ENCODE peak calls at places on chromosome 21, in eight cellular contexts. X, C, Z, N, Y, K, J and B are unnamed samples.

GRCh38 chr21:17406202-17406601 is 106.6 kb upstream of the CXADR start:
- DNase-seq in Z (no peak), J (no peak), Y (no peak), C (no peak), K (no peak), X (no peak), N (no peak), B (no peak)

GRCh38 chr21:15007716-15008296 is 57.0 kb downstream of the NRIP1 start:
- DNase-seq in N (no peak), Y (no peak), J (no peak), X (no peak), K (no peak), C (no peak), Z (no peak), B (no peak)

GRCh38 chr21:26307640-26308039 is 137.1 kb upstream of the APP start:
- DNase-seq in Y (no peak), X (no peak), K (no peak), N (no peak), C (no peak), J (no peak), Z (no peak), B (no peak)

GRCh38 chr21:25735895-25736597 is 1.3 kb downstream of the GABPA start:
- DNase-seq in C (no peak), X (peak), J (no peak), N (no peak), Y (no peak), K (no peak), Z (no peak), B (no peak)

GRCh38 chr21:28979092-28979491 is 13.6 kb downstream of the LTN1 start:
- DNase-seq in N (no peak), K (no peak), X (no peak), Z (no peak), Y (no peak), C (no peak), J (no peak), B (no peak)

GRCh38 chr21:29647353-29647781 is 292.4 kb downstream of the GRIK1 start:
- DNase-seq in C (no peak), X (no peak), N (no peak), J (no peak), Z (no peak), K (no peak), Y (no peak), B (no peak)

GRCh38 chr21:9759972-9760371 is 761.4 kb upstream of the TPTE start:
- DNase-seq in X (no peak), C (no peak), J (no peak), Y (no peak), N (no peak), Z (no peak), K (no peak), B (no peak)

GRCh38 chr21:27023186-27023585 is 56.3 kb upstream of the ADAMTS5 start:
- DNase-seq in J (no peak), Z (no peak), K (no peak), Y (no peak), X (no peak), C (no peak), N (no peak), B (no peak)

GRCh38 chr21:15060776-15061175 is 4.0 kb downstream of the NRIP1 start:
- DNase-seq in Z (no peak), K (no peak), X (no peak), J (no peak), N (no peak), Y (no peak), C (no peak), B (no peak)

GRCh38 chr21:35575280-35575915 is 484.9 kb downstream of the SETD4 start:
- DNase-seq in N (no peak), C (no peak), J (no peak), X (no peak), Z (no peak), Y (no peak), K (no peak), B (no peak)

GRCh38 chr21:35981514-35982070 is 78.7 kb downstream of the SETD4 start:
- DNase-seq in N (no peak), Y (no peak), K (no peak), Z (no peak), J (no peak), C (no peak), X (no peak), B (peak)

GRCh38 chr21:28212056-28212455 is 780.6 kb downstream of the LTN1 start:
- DNase-seq in X (no peak), Y (no peak), K (no peak), C (no peak), Z (peak), J (no peak), N (no peak), B (no peak)

GRCh38 chr21:20662523-20662922 is 335.7 kb upstream of the NCAM2 start:
- DNase-seq in Y (no peak), C (no peak), X (peak), K (no peak), J (no peak), Z (no peak), N (no peak), B (no peak)

GRCh38 chr21:22115746-22116145 is 1117.5 kb downstream of the NCAM2 start:
- DNase-seq in X (no peak), N (no peak), K (no peak), Z (no peak), C (no peak), J (no peak), Y (no peak), B (no peak)

GRCh38 chr21:27040738-27041137 is 73.8 kb upstream of the ADAMTS5 start:
- DNase-seq in J (no peak), K (no peak), X (no peak), Y (no peak), N (no peak), Z (no peak), C (no peak), B (no peak)

GRCh38 chr21:15088483-15088882 is 23.7 kb upstream of the NRIP1 start:
- DNase-seq in J (no peak), Y (no peak), K (no peak), C (no peak), Z (no peak), X (no peak), N (no peak), B (no peak)

GRCh38 chr21:15054606-15055239 is 10.1 kb downstream of the NRIP1 start:
- DNase-seq in Z (no peak), K (no peak), X (no peak), J (no peak), Y (no peak), N (no peak), C (no peak), B (peak)

GRCh38 chr21:34701726-34702125 is 32.9 kb downstream of the CLIC6 start:
- DNase-seq in N (no peak), K (no peak), X (no peak), J (no peak), C (no peak), Y (no peak), Z (no peak), B (no peak)

GRCh38 chr21:26982767-26983166 is 15.9 kb upstream of the ADAMTS5 start:
- DNase-seq in Y (no peak), Z (no peak), N (no peak), K (no peak), X (peak), J (no peak), C (no peak), B (no peak)

GRCh38 chr21:34912022-34912933 is 136.8 kb downstream of the RUNX1 start:
- DNase-seq in J (no peak), X (peak), K (no peak), C (no peak), Y (no peak), Z (no peak), N (no peak), B (no peak)

DNA sequence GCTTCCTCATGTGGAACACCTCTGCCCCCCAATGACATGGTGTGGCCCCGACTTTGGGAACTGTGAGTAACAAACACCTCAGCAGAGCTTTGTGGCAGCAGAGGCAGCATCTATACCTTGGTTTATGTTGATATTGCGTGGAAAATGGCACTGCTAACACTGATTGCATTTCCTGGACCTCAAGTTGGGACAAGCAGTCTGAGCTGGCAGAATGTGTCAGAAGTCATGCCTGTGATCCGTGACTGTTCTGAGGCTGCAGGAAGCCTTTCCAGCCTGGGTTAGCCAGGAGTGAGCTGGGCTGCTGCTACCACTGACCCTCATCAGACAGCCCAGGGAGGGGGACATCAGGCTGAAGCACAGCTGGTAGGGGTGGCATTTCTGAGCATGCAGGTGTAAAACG is 268.5 kb downstream of the KCNJ6 start:
- DNase-seq in K (no peak), X (no peak), C (no peak), N (no peak), Z (no peak), Y (no peak), J (no peak), B (no peak)
- TF ChIP-seq POLR2AphosphoS5 in K (no peak), X (no peak), C (no peak), N (no peak), Z (no peak), Y (no peak), J (no peak), B (no peak)

GRCh38 chr21:46149205-46149901 is 6.0 kb downstream of the FTCD start:
- DNase-seq in J (no peak), X (no peak), N (no peak), K (no peak), Z (peak), Y (no peak), C (no peak), B (no peak)
- TF ChIP-seq POLR2AphosphoS5 in J (no peak), X (no peak), N (no peak), K (no peak), Z (no peak), Y (no peak), C (no peak), B (no peak)

GRCh38 chr21:38495242-38495641 is 3.0 kb downstream of the ERG start:
- DNase-seq in C (no peak), X (no peak), N (no peak), Y (no peak), K (no peak), J (no peak), Z (no peak), B (no peak)

GRCh38 chr21:38498057-38498833 is at the start of gene ERG:
- DNase-seq in K (no peak), C (no peak), Y (no peak), J (no peak), X (no peak), N (no peak), Z (no peak), B (no peak)

GRCh38 chr21:38500073-38500472 is 1.8 kb upstream of the ERG start:
- DNase-seq in K (no peak), Z (no peak), Y (no peak), X (no peak), N (no peak), C (no peak), J (no peak), B (no peak)

GRCh38 chr21:38496224-38496623 is 2.1 kb downstream of the ERG start:
- DNase-seq in Y (no peak), Z (no peak), N (no peak), J (no peak), C (no peak), K (no peak), X (no peak), B (no peak)

GRCh38 chr21:38499296-38499695 is 1.0 kb upstream of the ERG start:
- DNase-seq in Z (no peak), Y (no peak), C (no peak), N (no peak), X (no peak), J (no peak), K (no peak), B (no peak)
- TF ChIP-seq POLR2AphosphoS5 in Z (no peak), Y (no peak), C (no peak), N (no peak), X (no peak), J (no peak), K (no peak), B (no peak)

GRCh38 chr21:31670065-31670464 is 10.6 kb downstream of the SOD1 start:
- DNase-seq in Y (no peak), N (no peak), X (no peak), J (no peak), K (no peak), C (no peak), Z (no peak), B (no peak)

GRCh38 chr21:31668651-31669491 is 9.4 kb downstream of the SOD1 start:
- DNase-seq in Y (no peak), X (no peak), Z (no peak), K (no peak), C (no peak), J (no peak), N (no peak), B (no peak)

GRCh38 chr21:31671931-31672330 is 12.4 kb downstream of the SOD1 start:
- DNase-seq in C (no peak), Y (no peak), Z (no peak), X (no peak), N (no peak), J (no peak), K (no peak), B (no peak)

GRCh38 chr21:31673513-31673912 is 14.0 kb downstream of the SOD1 start:
- DNase-seq in J (no peak), X (no peak), K (no peak), Z (no peak), Y (no peak), N (no peak), C (no peak), B (no peak)

GRCh38 chr21:31671146-31671716 is 11.7 kb downstream of the SOD1 start:
- DNase-seq in Y (no peak), Z (no peak), K (no peak), X (no peak), N (no peak), J (no peak), C (no peak), B (no peak)
- TF ChIP-seq POLR2AphosphoS5 in Y (no peak), Z (no peak), K (no peak), X (no peak), N (no peak), J (no peak), C (no peak), B (no peak)

GRCh38 chr21:44304846-44305245 is 5.0 kb downstream of the PFKL start:
- DNase-seq in J (no peak), Y (no peak), C (peak), K (peak), Z (no peak), N (peak), X (peak), B (peak)

GRCh38 chr21:44304041-44304738 is 4.3 kb downstream of the PFKL start:
- DNase-seq in Y (no peak), K (no peak), N (peak), C (no peak), X (no peak), J (no peak), Z (no peak), B (no peak)

GRCh38 chr21:44303490-44303981 is 3.7 kb downstream of the PFKL start:
- DNase-seq in X (no peak), C (peak), Y (no peak), J (no peak), N (peak), K (no peak), Z (no peak), B (no peak)

GRCh38 chr21:44306926-44307687 is 7.3 kb downstream of the PFKL start:
- DNase-seq in J (no peak), X (no peak), Y (no peak), N (no peak), C (no peak), Z (no peak), K (no peak), B (no peak)

DNA sequence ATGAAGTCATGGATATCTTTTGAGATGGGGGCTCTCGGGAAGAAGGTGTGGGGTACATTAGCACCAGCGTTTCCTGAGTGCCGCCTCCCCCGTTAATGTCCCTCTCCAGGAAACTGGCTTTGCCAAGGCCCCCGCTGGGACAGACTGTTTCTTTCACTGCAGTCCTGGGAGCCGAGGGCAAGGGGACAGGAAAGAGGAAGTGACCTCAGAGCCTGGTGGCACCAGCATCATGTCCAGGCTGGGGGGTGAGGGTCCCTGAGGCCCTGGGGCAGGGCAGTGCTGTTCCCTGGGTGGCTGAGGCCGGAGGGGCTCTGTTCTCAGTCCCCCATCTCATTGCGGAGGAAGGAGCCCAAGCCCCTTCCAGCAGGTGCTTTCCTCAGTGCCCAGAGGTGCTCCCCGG is 5.8 kb downstream of the PFKL start:
- DNase-seq in Z (no peak), X (no peak), Y (no peak), J (no peak), K (no peak), N (no peak), C (no peak), B (no peak)
- TF ChIP-seq POLR2AphosphoS5 in Z (no peak), X (no peak), Y (no peak), J (no peak), K (no peak), N (no peak), C (no peak), B (no peak)

GRCh38 chr21:33406493-33406892 is 3.3 kb downstream of the IFNGR2 start:
- DNase-seq in C (no peak), K (no peak), N (no peak), X (no peak), Z (no peak), J (no peak), Y (no peak), B (no peak)

GRCh38 chr21:33403128-33403785 is at the start of gene IFNGR2:
- DNase-seq in Z (peak), N (peak), C (peak), J (no peak), Y (peak), X (peak), K (peak), B (no peak)

GRCh38 chr21:33402011-33402979 is 918 bp upstream of the IFNGR2 start:
- DNase-seq in X (peak), C (peak), K (peak), Y (peak), Z (peak), N (peak), J (peak), B (peak)

GRCh38 chr21:33401617-33401967 is 1.6 kb upstream of the IFNGR2 start:
- DNase-seq in K (no peak), N (no peak), X (no peak), C (no peak), J (peak), Y (no peak), Z (no peak), B (no peak)

DNA sequence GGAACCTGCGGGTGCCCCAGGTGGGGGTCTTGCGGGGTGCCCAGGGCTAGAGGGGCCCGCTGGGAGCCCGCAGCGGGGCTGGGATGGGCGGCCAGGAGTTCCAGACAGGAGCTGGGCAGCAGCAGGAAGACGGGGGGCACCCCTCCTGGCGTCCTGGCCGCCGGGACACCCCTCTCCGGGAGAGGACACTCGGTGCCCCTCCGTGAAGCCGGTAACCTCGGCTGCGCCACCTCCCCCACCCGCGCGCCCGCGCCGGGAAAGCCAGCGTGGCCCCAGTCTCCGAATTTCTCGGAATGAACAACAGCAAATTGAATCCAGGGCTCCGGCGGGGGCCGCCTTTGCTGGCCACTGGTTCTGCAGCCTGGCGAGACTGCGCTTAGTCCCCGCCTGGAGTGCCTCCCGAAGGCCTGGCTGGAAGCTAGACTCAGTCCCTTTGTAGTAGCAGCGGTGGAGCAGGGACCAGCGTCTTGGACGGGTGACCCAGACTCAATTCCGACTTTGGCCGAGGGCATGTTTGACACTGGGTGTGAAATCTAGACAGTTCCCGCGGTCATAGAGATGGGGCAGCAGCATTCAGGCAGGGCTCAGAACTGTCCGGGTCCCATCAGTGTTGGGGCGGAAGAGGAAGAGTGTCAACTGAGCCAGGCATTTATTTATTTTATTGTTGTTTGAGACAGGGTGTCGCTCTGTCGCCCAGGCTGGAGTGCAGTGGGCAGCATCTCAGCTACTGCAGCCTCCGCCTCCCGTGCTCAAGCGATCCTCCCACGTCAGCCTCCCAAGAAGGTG is 766 bp downstream of the IFNGR2 start:
- DNase-seq in Z (peak), C (peak), N (peak), J (peak), K (peak), Y (peak), X (peak), B (peak)
- TF ChIP-seq POLR2AphosphoS5 in Z (peak), C (no peak), N (peak), J (peak), K (peak), Y (peak), X (no peak), B (no peak)

GRCh38 chr21:38798081-38798480 is 7.6 kb upstream of the ETS2 start:
- DNase-seq in Z (no peak), Y (no peak), J (no peak), N (no peak), X (no peak), C (no peak), K (no peak), B (no peak)

GRCh38 chr21:38796426-38796825 is 9.3 kb upstream of the ETS2 start:
- DNase-seq in K (no peak), X (no peak), N (no peak), C (no peak), Z (no peak), J (no peak), Y (no peak), B (no peak)

GRCh38 chr21:38797470-38797869 is 8.3 kb upstream of the ETS2 start:
- DNase-seq in K (no peak), Y (no peak), Z (no peak), C (no peak), J (no peak), X (no peak), N (peak), B (no peak)

GRCh38 chr21:38800046-38800758 is 5.5 kb upstream of the ETS2 start:
- DNase-seq in Z (no peak), Y (no peak), X (no peak), C (no peak), K (no peak), J (no peak), N (no peak), B (no peak)

DNA sequence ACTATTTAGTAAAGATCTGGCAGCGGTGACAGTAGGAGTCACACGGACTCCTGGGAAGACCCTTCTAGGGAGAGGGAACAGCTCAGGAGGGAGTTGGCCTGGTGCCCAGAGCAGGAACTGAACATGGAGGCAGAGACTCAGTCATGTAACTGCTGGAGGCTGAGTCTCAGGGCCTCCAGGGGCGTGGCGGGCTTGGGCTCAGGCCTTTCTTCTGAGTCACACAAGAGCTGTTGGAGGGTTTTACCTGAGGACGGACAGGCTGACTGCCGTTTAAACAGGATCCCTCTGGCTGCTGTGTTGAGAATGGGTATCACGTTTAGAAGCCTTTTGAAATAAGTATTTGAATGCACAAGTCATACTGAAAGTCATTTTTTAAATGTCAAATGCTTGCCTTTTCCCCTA is 7.2 kb upstream of the ETS2 start:
- DNase-seq in Y (no peak), X (no peak), Z (no peak), K (no peak), C (peak), J (no peak), N (peak), B (no peak)
- TF ChIP-seq POLR2AphosphoS5 in Y (no peak), X (no peak), Z (no peak), K (no peak), C (no peak), J (no peak), N (no peak), B (no peak)

GRCh38 chr21:44803651-44804050 is 2.0 kb upstream of the UBE2G2 start:
- DNase-seq in K (no peak), Y (no peak), N (no peak), J (no peak), Z (no peak), X (no peak), C (no peak), B (no peak)

GRCh38 chr21:44804762-44805161 is 3.1 kb upstream of the UBE2G2 start:
- DNase-seq in K (no peak), X (no peak), N (no peak), J (no peak), Y (no peak), C (no peak), Z (no peak), B (no peak)

GRCh38 chr21:44800971-44801467 is 601 bp downstream of the UBE2G2 start:
- DNase-seq in N (no peak), Y (peak), K (peak), J (no peak), C (no peak), X (peak), Z (no peak), B (no peak)

GRCh38 chr21:44801468-44802395 is at the start of gene UBE2G2:
- DNase-seq in X (peak), K (peak), Y (peak), J (peak), Z (peak), N (peak), C (peak), B (peak)

GRCh38 chr21:44802396-44803153 is 955 bp upstream of the UBE2G2 start:
- DNase-seq in K (no peak), N (no peak), X (peak), Z (no peak), J (no peak), Y (peak), C (no peak), B (no peak)
- TF ChIP-seq POLR2AphosphoS5 in K (no peak), N (no peak), X (no peak), Z (no peak), J (no peak), Y (no peak), C (no peak), B (no peak)